ENCODE peak calls at places on chromosomes 13 and 19, in six cellular contexts. E is activated CD8-positive, alpha-beta T cell treated with anti-CD3 and anti-CD28 coated beads for 36 hours; D is spleen; Z is lower lobe of right lung; C is natural killer cell; R is RWPE1. L is an unnamed sample.

GRCh38 chr19:54133957-54134590 is 3.5 kb upstream of the CNOT3 start:
- DNase-seq in E (no peak), D (no peak), Z (no peak), C (no peak), R (no peak), L (no peak)

GRCh38 chr13:67408823-67409222 is 178.7 kb upstream of the PCDH9 start:
- DNase-seq in E (no peak), D (no peak), Z (peak), C (peak), R (peak), L (no peak)

GRCh38 chr13:51763486-51763885 is 40.5 kb downstream of the DHRS12 start:
- DNase-seq in E (no peak), D (no peak), Z (no peak), C (no peak), R (no peak), L (no peak)

GRCh38 chr13:40343550-40344269 is 322.7 kb downstream of the FOXO1 start:
- DNase-seq in E (no peak), D (no peak), Z (no peak), C (no peak), R (no peak), L (no peak)

GRCh38 chr13:107669356-107669755 is 546.0 kb downstream of the LIG4 start:
- DNase-seq in E (no peak), D (no peak), Z (no peak), C (no peak), R (no peak), L (no peak)

GRCh38 chr13:40102854-40103253 is 447.4 kb downstream of the COG6 start:
- DNase-seq in E (peak), D (no peak), Z (no peak), C (no peak), R (peak), L (no peak)

GRCh38 chr13:110266983-110267382 is 40.0 kb downstream of the COL4A1 start:
- DNase-seq in E (no peak), D (no peak), Z (no peak), C (no peak), R (no peak), L (no peak)

GRCh38 chr19:30349131-30349730 is 23.0 kb upstream of the ZNF536 start:
- DNase-seq in E (no peak), D (no peak), Z (no peak), C (no peak), R (no peak), L (no peak)

GRCh38 chr13:106468948-106469590 is 66.4 kb downstream of the EFNB2 start:
- DNase-seq in E (no peak), D (no peak), Z (no peak), C (no peak), R (no peak), L (no peak)

GRCh38 chr13:108349269-108349668 is 79.8 kb downstream of the TNFSF13B start:
- DNase-seq in E (no peak), D (no peak), Z (no peak), C (no peak), R (no peak), L (no peak)

GRCh38 chr13:50747939-50748338 is 95.6 kb downstream of the DLEU7 start:
- DNase-seq in E (no peak), D (no peak), Z (no peak), C (no peak), R (no peak), L (no peak)

GRCh38 chr13:109476001-109476400 is 310.4 kb downstream of the IRS2 start:
- DNase-seq in E (no peak), D (no peak), Z (no peak), C (no peak), R (no peak), L (no peak)

GRCh38 chr19:46404884-46405658 is 8.3 kb downstream of the CCDC8 start:
- DNase-seq in E (peak), D (peak), Z (peak), C (no peak), R (no peak), L (peak)

GRCh38 chr19:2612619-2613249 is 89.8 kb downstream of the GNG7 start:
- DNase-seq in E (no peak), D (no peak), Z (peak), C (no peak), R (no peak), L (no peak)

GRCh38 chr13:54029226-54029625 is 1000.6 kb downstream of the OLFM4 start:
- DNase-seq in E (no peak), D (no peak), Z (no peak), C (no peak), R (peak), L (peak)

GRCh38 chr13:23979361-23980159 is 82.3 kb upstream of the C1QTNF9B start:
- DNase-seq in E (peak), D (peak), Z (peak), C (peak), R (peak), L (peak)

GRCh38 chr19:51473009-51473707 is 5.2 kb upstream of the CEACAM18 start:
- DNase-seq in E (peak), D (peak), Z (peak), C (peak), R (peak), L (peak)

GRCh38 chr19:33413868-33414666 is 40.6 kb downstream of the CEBPG start:
- DNase-seq in E (no peak), D (no peak), Z (no peak), C (no peak), R (no peak), L (no peak)

GRCh38 chr19:33414667-33415605 is 41.4 kb downstream of the CEBPG start:
- DNase-seq in E (no peak), D (no peak), Z (no peak), C (no peak), R (no peak), L (no peak)

GRCh38 chr19:33417751-33418150 is 44.2 kb downstream of the CEBPG start:
- DNase-seq in E (no peak), D (no peak), Z (no peak), C (no peak), R (no peak), L (no peak)

GRCh38 chr19:33418461-33418860 is 45.0 kb downstream of the CEBPG start:
- DNase-seq in E (no peak), D (no peak), Z (no peak), C (no peak), R (no peak), L (no peak)

DNA sequence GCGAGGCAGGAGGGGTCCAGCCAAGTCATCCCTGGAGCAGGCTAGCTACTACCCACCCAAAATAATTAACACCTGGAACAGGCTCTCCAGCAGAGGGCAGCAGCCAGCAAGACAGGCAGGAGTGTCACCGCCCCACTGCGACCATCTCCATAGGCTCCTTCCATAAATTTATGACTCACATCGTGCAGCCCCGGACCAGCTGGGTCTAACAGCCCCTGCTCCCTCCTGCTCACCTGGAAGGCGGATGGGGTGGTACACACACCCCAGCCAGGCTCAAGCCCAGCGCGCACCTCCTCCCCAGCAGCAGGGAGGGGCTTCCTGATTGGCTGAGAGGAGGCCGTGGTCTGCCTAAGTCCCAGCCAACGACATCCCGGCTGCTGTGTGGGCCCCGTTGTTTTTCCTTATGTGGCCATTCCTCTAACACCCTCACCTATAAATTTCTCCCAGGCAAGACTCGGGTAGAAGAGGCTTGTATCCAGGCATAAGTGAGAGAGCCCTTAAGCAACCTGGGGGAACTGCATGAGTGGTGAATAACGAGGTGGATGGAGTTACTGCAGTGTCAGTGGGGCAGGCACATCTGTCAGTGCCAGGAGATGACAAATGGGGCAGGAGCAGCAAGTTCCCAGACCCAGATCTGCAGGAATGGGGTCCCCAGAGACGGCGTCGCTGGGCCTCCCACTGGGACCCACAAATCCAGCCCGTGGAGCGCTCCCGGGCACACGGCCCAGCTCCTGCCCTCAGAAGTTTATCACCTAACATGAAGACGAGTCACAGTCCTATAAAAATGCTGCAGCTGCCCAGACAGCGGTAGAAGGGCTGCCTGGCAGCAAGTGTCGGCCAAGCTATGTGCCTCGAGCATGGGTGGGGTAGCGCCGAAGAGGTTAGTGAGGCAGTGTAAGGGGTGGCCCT is 43.1 kb downstream of the CEBPG start:
- DNase-seq in E (peak), D (no peak), Z (no peak), C (peak), R (peak), L (peak)
- TF ChIP-seq CTCF in E (peak), D (peak), Z (peak), C (peak), R (peak), L (peak)

GRCh38 chr13:30618938-30619289 is 1.2 kb downstream of the USPL1 start:
- DNase-seq in E (no peak), D (no peak), Z (no peak), C (no peak), R (peak), L (no peak)

GRCh38 chr13:30615851-30616311 is 1.8 kb upstream of the USPL1 start:
- DNase-seq in E (no peak), D (no peak), Z (no peak), C (no peak), R (peak), L (no peak)

GRCh38 chr13:30618186-30618937 is 642 bp downstream of the USPL1 start:
- DNase-seq in E (peak), D (peak), Z (peak), C (peak), R (peak), L (no peak)

GRCh38 chr13:30616927-30617314 is 799 bp upstream of the USPL1 start:
- DNase-seq in E (peak), D (no peak), Z (peak), C (no peak), R (peak), L (peak)

GRCh38 chr13:30617315-30618185 is at the start of gene USPL1:
- DNase-seq in E (peak), D (peak), Z (peak), C (peak), R (peak), L (peak)
- TF ChIP-seq CTCF in E (no peak), D (peak), Z (peak), C (no peak), R (no peak), L (no peak)

GRCh38 chr13:113139580-113139979 is 17.0 kb downstream of the F10 start:
- DNase-seq in E (no peak), D (no peak), Z (no peak), C (no peak), R (no peak), L (no peak)
- TF ChIP-seq CTCF in E (no peak), D (no peak), Z (no peak), C (no peak), R (no peak), L (no peak)

GRCh38 chr19:40523322-40524047 is 53.2 kb upstream of the SHKBP1 start:
- DNase-seq in E (peak), D (peak), Z (peak), C (peak), R (peak), L (peak)
- TF ChIP-seq CTCF in E (peak), D (peak), Z (peak), C (peak), R (peak), L (peak)

DNA sequence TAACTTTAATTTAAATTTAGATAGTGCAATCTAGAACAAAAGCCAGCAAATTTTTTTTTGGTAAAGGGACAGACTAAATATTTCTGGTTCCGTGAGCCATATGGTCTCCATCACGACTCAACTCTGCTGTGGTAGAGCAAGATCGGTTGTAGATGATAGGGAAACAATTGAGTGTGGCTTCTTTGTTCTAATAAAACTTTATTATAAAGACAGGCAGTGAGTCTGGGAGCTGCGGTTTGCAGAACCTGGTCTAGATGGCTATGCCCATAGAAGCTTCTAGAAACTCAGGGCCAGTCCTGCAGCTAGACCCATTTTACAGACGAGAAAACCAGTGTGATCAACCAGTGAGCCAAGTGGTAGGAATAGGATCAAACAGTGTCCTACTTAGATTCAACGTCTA is 11.2 kb downstream of the CDC37 start:
- DNase-seq in E (no peak), D (no peak), Z (no peak), C (no peak), R (no peak), L (no peak)
- TF ChIP-seq CTCF in E (no peak), D (no peak), Z (no peak), C (no peak), R (no peak), L (no peak)

L was measured in GM13976.